ENCODE peak calls at places on chromosomes 11 and 22, in four cellular contexts. T is activated CD4-positive, alpha-beta T cell treated with anti-CD3 and anti-CD28 coated beads, Interleukin-2, amount 10 ng/mL, durations not matched to agents 24 days and 14 days; D is astrocyte of the spinal cord; P is NCI-H460. E is an unnamed sample.
A peak's percentile ranks its signal among the peaks of the same experiment; 100 is the strongest.

GRCh38 chr22:49301398-49302149 is 526.1 kb downstream of the BRD1 start:
- DNase-seq in D (no peak), T (no peak), P (no peak), E (no peak)

GRCh38 chr11:69524291-69524882 is 42.9 kb downstream of the LINC01488 start:
- DNase-seq in D (peak; percentile 25), P (no peak), T (no peak), E (no peak)

GRCh38 chr22:24847490-24847889 is 41.5 kb downstream of the SGSM1 start:
- DNase-seq in D (no peak), T (no peak), P (no peak), E (no peak)

GRCh38 chr11:17431139-17431538 is 42.7 kb upstream of the KCNJ11 start:
- DNase-seq in D (no peak), T (no peak), P (no peak), E (no peak)

GRCh38 chr11:118652681-118653181 is 26.7 kb downstream of the TREH start:
- DNase-seq in P (no peak), T (no peak), D (no peak), E (no peak)

GRCh38 chr11:44725016-44725651 is 1.6 kb upstream of the TSPAN18 start:
- DNase-seq in D (no peak), T (peak; percentile 60), P (no peak), E (no peak)

GRCh38 chr22:50215297-50216049 is 14.7 kb downstream of the SELENOO start:
- DNase-seq in D (no peak), T (no peak), P (no peak), E (no peak)

GRCh38 chr11:78040691-78041379 is 17.8 kb upstream of the KCTD14 start:
- DNase-seq in T (no peak), D (no peak), P (no peak), E (no peak)

GRCh38 chr11:87722756-87723599 is 452.3 kb downstream of the RAB38 start:
- DNase-seq in P (peak; percentile 26), T (peak; percentile 58), D (no peak), E (peak; percentile 26)

GRCh38 chr11:28169816-28170215 is 61.6 kb downstream of the METTL15 start:
- DNase-seq in T (no peak), D (peak; percentile 4), P (no peak), E (no peak)

GRCh38 chr11:87675993-87676392 is 499.2 kb downstream of the RAB38 start:
- DNase-seq in P (no peak), D (no peak), T (no peak), E (peak; percentile 6)

GRCh38 chr22:48086246-48086645 is 1323.8 kb downstream of the TBC1D22A start:
- DNase-seq in D (no peak), P (no peak), T (no peak), E (no peak)

GRCh38 chr11:130159139-130159538 is 443 bp upstream of the ST14 start:
- DNase-seq in T (no peak), P (no peak), D (no peak), E (no peak)